ENCODE peak calls at places on chromosomes 4 and X, in five cellular contexts. B, T, G, H and S are unnamed samples.
A peak's percentile ranks its signal among the peaks of the same experiment; 100 is the strongest.

GRCh38 chr4:89196056-89196674 is 84.8 kb downstream of the TIGD2 start:
- DNase-seq in T (peak; percentile 15), G (no peak), B (peak; percentile 82), H (no peak), S (no peak)

GRCh38 chrX:79506001-79506400 is 138.9 kb upstream of the ITM2A start:
- DNase-seq in G (no peak), T (no peak), B (no peak), H (no peak), S (no peak)

GRCh38 chrX:121052122-121052521 is 4.7 kb downstream of the GLUD2 start:
- DNase-seq in T (peak; percentile 5), H (no peak), G (no peak), B (no peak), S (no peak)

GRCh38 chr4:5863461-5864113 is 29.3 kb downstream of the CRMP1 start:
- DNase-seq in T (peak; percentile 93), B (peak; percentile 88), G (peak; percentile 10), H (peak; percentile 96), S (peak; percentile 35)

GRCh38 chrX:133350751-133351150 is 64.5 kb downstream of the GPC4 start:
- DNase-seq in H (no peak), T (peak; percentile 17), G (no peak), B (peak; percentile 25), S (peak; percentile 24)

GRCh38 chr4:74228691-74229640 is 71.0 kb downstream of the MTHFD2L start:
- DNase-seq in G (peak; percentile 53), H (peak; percentile 67), B (peak; percentile 80), T (peak; percentile 80), S (peak; percentile 81)

GRCh38 chr4:141686929-141687328 is 50.5 kb downstream of the IL15 start:
- DNase-seq in G (peak; percentile 37), B (peak; percentile 23), T (no peak), H (no peak), S (no peak)

GRCh38 chr4:150609131-150609530 is 27.2 kb downstream of the MAB21L2 start:
- DNase-seq in G (no peak), B (no peak), H (peak; percentile 19), T (no peak), S (no peak)

GRCh38 chrX:121876316-121876715 is 828.9 kb downstream of the GLUD2 start:
- DNase-seq in H (no peak), B (no peak), G (no peak), T (peak; percentile 78), S (no peak)

GRCh38 chr4:8146158-8146557 is 12.5 kb downstream of the ABLIM2 start:
- DNase-seq in B (no peak), H (no peak), G (no peak), T (no peak), S (no peak)

GRCh38 chrX:69243276-69243675 is 78.0 kb upstream of the PJA1 start:
- DNase-seq in H (no peak), G (no peak), B (no peak), T (no peak), S (no peak)

GRCh38 chrX:74656079-74656745 is 41.8 kb upstream of the RLIM start:
- DNase-seq in T (peak; percentile 45), G (no peak), H (peak; percentile 27), B (no peak), S (no peak)

GRCh38 chrX:152451731-152451980 is 541 bp upstream of the GABRA3 start:
- DNase-seq in B (no peak), T (no peak), H (no peak), G (peak; percentile 4), S (no peak)
- H2AFZ ChIP-seq in B (no peak overlapping the region), T (no peak overlapping the region), H (no peak overlapping the region), G (no peak overlapping the region), S (no peak overlapping the region)

DNA sequence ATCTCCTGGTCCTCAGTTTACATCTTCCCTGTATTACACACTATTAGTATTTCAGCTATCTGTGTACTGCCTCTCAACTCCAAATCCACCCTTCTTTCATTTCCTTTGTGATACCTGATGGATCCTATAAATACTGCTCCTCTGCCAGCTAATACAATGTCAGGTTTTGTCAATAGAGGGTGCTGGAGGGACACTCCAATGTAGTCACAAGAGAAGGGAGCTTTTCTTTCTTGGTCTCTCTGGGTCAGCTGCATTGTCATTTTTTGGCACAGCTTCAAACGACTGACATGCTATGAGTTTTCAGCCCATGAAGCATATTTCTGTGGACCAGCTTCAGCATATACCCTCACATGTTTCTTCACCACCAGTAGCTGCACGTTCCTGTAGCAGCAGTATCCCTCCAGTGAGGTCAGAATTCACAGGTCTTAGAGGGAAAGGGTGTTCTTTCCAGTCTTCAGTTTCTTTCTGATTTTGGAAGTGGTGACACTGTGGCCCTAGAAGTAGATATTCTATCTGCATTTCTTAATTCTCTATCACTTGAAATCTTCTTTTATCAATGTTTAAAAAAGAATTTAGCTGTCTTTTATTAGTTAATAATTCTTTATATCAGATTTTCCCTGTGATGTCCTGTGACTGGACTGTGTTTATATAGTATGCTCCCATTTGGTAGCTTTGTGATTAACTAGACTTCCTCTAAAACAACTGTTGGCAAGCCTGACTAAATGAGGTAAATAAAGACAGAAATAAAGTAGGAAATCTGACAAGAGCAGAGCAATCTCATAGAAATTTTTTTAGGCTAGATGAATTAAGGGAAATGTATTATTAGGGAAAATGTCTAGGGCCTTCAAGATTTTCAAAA is 60.6 kb downstream of the GABRA2 start:
- DNase-seq in T (peak; percentile 16), G (peak; percentile 13), H (peak; percentile 61), B (peak; percentile 61), S (peak; percentile 66)
- H2AFZ ChIP-seq in T (no peak overlapping the region), G (no peak overlapping the region), H (no peak overlapping the region), B (no peak overlapping the region), S (no peak overlapping the region)

GRCh38 chrX:21723097-21723496 is 34.8 kb downstream of the SMPX start:
- DNase-seq in G (no peak), B (peak; percentile 8), T (peak; percentile 46), H (peak; percentile 14), S (peak; percentile 14)
- H2AFZ ChIP-seq in G (no peak overlapping the region), B (no peak overlapping the region), T (no peak overlapping the region), H (no peak overlapping the region), S (no peak overlapping the region)

DNA sequence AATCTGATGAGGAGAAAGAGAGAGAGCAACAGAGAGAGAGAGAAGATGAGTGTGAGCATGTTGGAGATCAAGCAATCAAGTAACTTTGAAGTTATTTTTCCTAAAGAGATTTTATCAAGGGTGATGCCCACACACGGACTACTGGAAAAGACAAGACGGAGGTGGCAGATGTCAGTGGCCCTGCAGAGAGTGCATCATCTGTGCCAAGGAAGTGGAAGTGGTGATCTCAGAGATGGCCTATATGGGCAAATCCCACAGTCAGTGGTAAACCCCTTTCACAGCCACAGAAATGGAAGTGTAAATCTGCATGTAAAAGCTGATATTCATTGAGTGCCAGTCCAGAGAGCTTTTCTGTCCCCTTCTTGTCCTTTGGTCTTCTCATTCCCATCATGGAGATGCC is 577.2 kb upstream of the AADAT start:
- DNase-seq in T (no peak), B (no peak), H (no peak), G (no peak), S (no peak)
- H2AFZ ChIP-seq in T (no peak overlapping the region), B (no peak overlapping the region), H (no peak overlapping the region), G (no peak overlapping the region), S (no peak overlapping the region)

GRCh38 chrX:48522291-48522690 is 683 bp downstream of the EBP start:
- DNase-seq in G (no peak), T (no peak), B (no peak), H (no peak), S (peak; percentile 53)
- H2AFZ ChIP-seq in G (no peak overlapping the region), T (peak overlapping the region; percentile 90), B (peak overlapping the region; percentile 73), H (peak overlapping the region; percentile 93), S (peak overlapping the region; percentile 55)

GRCh38 chr4:40718571-40718970 is 31.2 kb upstream of the NSUN7 start:
- DNase-seq in T (no peak), H (no peak), G (peak; percentile 76), B (no peak), S (peak; percentile 16)
- H2AFZ ChIP-seq in T (no peak overlapping the region), H (no peak overlapping the region), G (peak overlapping the region; percentile 20), B (no peak overlapping the region), S (peak overlapping the region; percentile 45)

DNA sequence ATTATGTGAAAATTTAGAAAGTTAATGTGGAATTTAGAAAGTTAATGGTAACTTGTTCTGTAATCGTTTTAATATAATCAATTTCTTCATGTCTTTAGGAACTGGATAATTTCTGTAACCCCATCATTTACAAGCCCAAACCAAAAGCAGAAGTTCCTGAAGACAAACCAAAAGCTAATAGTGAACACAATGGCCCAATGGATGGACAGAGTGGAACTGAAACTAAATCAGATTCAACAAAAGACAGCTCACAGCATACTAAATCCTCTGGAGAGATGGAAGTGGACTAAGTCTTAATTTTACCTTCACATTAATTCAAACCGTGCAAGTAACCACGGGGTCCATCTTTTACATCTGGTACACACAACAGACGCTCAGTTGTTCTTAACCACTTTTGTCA is 48.1 kb upstream of the PLK4 start:
- DNase-seq in T (no peak), H (no peak), G (no peak), B (no peak), S (no peak)
- H2AFZ ChIP-seq in T (no peak overlapping the region), H (no peak overlapping the region), G (no peak overlapping the region), B (no peak overlapping the region), S (no peak overlapping the region)

GRCh38 chrX:11188664-11189063 is 77.5 kb downstream of the HCCS start:
- DNase-seq in B (peak; percentile 5), T (peak; percentile 58), H (peak; percentile 38), G (no peak), S (no peak)
- H2AFZ ChIP-seq in B (no peak overlapping the region), T (no peak overlapping the region), H (no peak overlapping the region), G (no peak overlapping the region), S (no peak overlapping the region)

DNA sequence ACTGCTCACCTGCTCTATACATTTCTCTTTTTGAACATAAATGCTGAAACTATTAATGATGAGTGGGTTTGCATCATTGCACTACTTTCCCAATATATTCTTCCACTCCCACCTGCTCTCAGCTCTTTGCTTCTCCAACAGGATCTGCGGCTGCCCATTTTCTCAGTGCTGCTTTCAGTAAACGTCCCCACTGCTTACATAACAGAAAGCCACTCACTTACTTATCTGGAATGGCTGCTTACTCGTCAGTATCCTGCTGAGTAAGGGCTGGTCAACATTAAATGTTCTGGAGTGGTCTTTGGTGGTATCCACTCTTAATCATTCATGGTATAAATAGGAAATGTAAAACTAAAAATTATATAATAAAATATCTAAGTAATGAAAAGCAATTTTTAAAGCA is 112.8 kb upstream of the HPF1 start:
- DNase-seq in T (no peak), B (no peak), H (no peak), G (no peak), S (no peak)
- H2AFZ ChIP-seq in T (no peak overlapping the region), B (no peak overlapping the region), H (no peak overlapping the region), G (no peak overlapping the region), S (no peak overlapping the region)

DNA sequence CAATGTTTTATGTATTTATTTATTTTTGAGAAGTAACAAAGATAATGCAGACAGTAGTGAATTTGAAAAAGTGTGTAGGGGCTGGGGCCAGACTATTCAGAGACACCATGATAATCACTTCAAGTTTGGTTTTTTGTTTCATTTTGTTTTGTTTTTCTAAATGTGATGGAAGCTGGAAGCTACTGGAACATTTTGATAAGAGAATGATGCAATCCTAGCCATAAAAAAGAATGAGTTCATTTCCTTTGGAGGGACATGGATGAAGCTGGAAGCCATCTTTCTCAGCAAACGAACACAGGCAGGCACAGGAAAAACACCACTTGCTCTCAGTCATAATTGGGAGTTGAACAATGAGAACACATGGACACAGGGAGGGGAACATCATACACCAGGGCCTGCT is 706.6 kb upstream of the EPHA5 start:
- DNase-seq in B (no peak), G (no peak), H (no peak), T (no peak), S (no peak)
- H2AFZ ChIP-seq in B (no peak overlapping the region), G (no peak overlapping the region), H (no peak overlapping the region), T (no peak overlapping the region), S (no peak overlapping the region)